ENCODE peak calls at places on chromosomes 5 and 9, in six cellular contexts. N, X, R, F, V and H are unnamed samples.

GRCh38 chr9:136255896-136256890 is 10.6 kb upstream of the QSOX2 start:
- ATAC-seq in N (peak), X (peak), R (peak), F (no peak), V (peak), H (no peak)

GRCh38 chr9:81565144-81565543 is 124.2 kb downstream of the TLE1 start:
- ATAC-seq in N (no peak), X (no peak), R (no peak), F (no peak), V (no peak), H (no peak)

GRCh38 chr9:136339173-136339957 is 12.0 kb downstream of the GPSM1 start:
- ATAC-seq in N (peak), X (peak), R (peak), F (peak), V (peak), H (peak)

GRCh38 chr5:140340605-140341004 is 5.8 kb downstream of the HBEGF start:
- ATAC-seq in N (no peak), X (no peak), R (peak), F (no peak), V (no peak), H (no peak)

GRCh38 chr9:22049411-22049810 is 40.3 kb upstream of the CDKN2B start:
- ATAC-seq in N (no peak), X (no peak), R (no peak), F (no peak), V (no peak), H (no peak)

GRCh38 chr5:141521244-141521781 is 32.4 kb downstream of the PCDHGC5 start:
- ATAC-seq in N (peak), X (no peak), R (no peak), F (peak), V (peak), H (peak)

GRCh38 chr5:53604309-53604708 is 43.9 kb downstream of the NDUFS4 start:
- ATAC-seq in N (no peak), X (no peak), R (no peak), F (no peak), V (no peak), H (no peak)

GRCh38 chr9:114719290-114719689 is 37.3 kb upstream of the TEX48 start:
- ATAC-seq in N (no peak), X (no peak), R (no peak), F (no peak), V (no peak), H (no peak)

GRCh38 chr9:33818167-33818831 is 1.3 kb downstream of the UBE2R2 start:
- ATAC-seq in N (no peak), X (peak), R (peak), F (no peak), V (peak), H (no peak)

GRCh38 chr9:94783121-94783664 is 56.7 kb downstream of the AOPEP start:
- ATAC-seq in N (peak), X (peak), R (peak), F (peak), V (peak), H (peak)

GRCh38 chr5:176410486-176411180 is 5.7 kb downstream of the CLTB start:
- ATAC-seq in N (no peak), X (no peak), R (no peak), F (no peak), V (no peak), H (no peak)

GRCh38 chr5:43422143-43422542 is 10.0 kb upstream of the CCL28 start:
- ATAC-seq in N (no peak), X (peak), R (no peak), F (no peak), V (no peak), H (peak)

GRCh38 chr5:66174338-66174737 is 30.2 kb downstream of the SREK1 start:
- ATAC-seq in N (peak), X (peak), R (peak), F (no peak), V (peak), H (no peak)

GRCh38 chr5:89037090-89037489 is 154.1 kb upstream of the MEF2C start:
- ATAC-seq in N (no peak), X (no peak), R (no peak), F (no peak), V (no peak), H (no peak)

GRCh38 chr9:113516840-113517577 is 53.5 kb downstream of the RGS3 start:
- ATAC-seq in N (peak), X (no peak), R (peak), F (peak), V (no peak), H (no peak)

GRCh38 chr5:123540534-123540933 is 28.6 kb downstream of the CSNK1G3 start:
- ATAC-seq in N (no peak), X (no peak), R (no peak), F (no peak), V (no peak), H (no peak)

GRCh38 chr5:88060194-88060593 is 208.5 kb downstream of the TMEM161B start:
- ATAC-seq in N (no peak), X (no peak), R (no peak), F (no peak), V (no peak), H (no peak)

GRCh38 chr5:127518319-127518621 is 830 bp downstream of the PRRC1 start:
- ATAC-seq in N (no peak), X (no peak), R (no peak), F (no peak), V (no peak), H (no peak)

GRCh38 chr9:97057651-97058050 is 18.7 kb upstream of the CTSV start:
- ATAC-seq in N (peak), X (no peak), R (no peak), F (no peak), V (no peak), H (no peak)

GRCh38 chr5:14011089-14012004 is 66.9 kb upstream of the DNAH5 start:
- ATAC-seq in N (peak), X (peak), R (peak), F (peak), V (peak), H (peak)
- TF ChIP-seq EP300 in N (no peak), X (no peak), R (no peak), F (no peak), V (no peak), H (no peak)

GRCh38 chr5:118174671-118175070 is 813.7 kb downstream of the DTWD2 start:
- ATAC-seq in N (no peak), X (no peak), R (no peak), F (no peak), V (no peak), H (no peak)
- TF ChIP-seq EP300 in N (no peak), X (no peak), R (no peak), F (no peak), V (no peak), H (no peak)

GRCh38 chr9:128790536-128790935 is 3.5 kb downstream of the TBC1D13 start:
- ATAC-seq in N (no peak), X (no peak), R (no peak), F (no peak), V (no peak), H (no peak)

GRCh38 chr9:128787583-128788156 is 617 bp downstream of the TBC1D13 start:
- ATAC-seq in N (peak), X (peak), R (peak), F (peak), V (peak), H (no peak)

GRCh38 chr9:128785427-128785826 is 1.6 kb upstream of the TBC1D13 start:
- ATAC-seq in N (no peak), X (no peak), R (no peak), F (no peak), V (no peak), H (no peak)

GRCh38 chr9:128788445-128788844 is 1.4 kb downstream of the TBC1D13 start:
- ATAC-seq in N (no peak), X (no peak), R (no peak), F (no peak), V (no peak), H (no peak)

DNA sequence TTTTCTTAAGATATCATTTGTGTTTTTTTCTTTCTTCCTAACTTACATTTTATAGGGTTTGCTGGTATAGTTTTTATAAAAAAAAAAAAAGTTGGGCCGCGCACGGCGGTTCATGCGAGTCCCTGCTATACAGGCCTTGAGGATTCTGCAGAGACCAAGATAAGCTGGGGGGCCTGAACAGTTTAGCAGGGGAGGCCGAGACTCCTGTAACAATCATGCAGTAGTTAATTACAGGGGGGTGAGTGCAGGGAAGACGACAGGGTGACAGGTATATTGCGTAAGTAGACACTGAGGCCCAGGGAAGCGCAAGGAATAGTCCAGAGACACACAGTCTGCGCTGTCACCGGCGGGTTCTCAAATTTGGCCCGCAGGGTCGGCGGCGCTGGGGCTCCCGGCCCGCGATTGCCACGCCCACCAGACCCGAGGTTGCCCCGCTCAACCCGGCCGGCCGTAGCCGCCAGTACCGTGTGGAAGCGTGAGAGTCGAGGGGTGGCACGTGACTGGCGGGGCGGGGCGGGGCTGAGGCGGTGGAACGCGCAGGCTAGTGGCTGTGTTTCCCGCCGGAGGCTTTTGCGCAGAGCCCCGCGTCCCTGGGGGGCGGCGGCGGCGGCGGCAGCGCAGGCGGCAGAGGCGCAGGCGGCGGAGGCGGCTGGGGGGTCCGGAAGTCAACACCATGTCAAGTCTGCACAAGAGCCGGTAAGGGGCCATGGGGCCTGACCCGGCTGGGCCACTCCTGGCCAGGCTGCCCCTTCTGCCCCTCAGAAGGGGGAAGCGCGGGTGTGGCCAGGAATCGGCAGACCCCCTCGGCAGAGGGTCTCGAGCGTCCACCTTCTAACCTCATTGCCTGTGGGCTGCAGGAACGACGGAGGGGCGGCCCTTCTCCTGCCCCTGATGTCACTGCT is at the start of gene TBC1D13:
- ATAC-seq in N (peak), X (peak), R (peak), F (peak), V (peak), H (peak)
- TF ChIP-seq EP300 in N (peak), X (peak), R (no peak), F (no peak), V (peak), H (no peak)

GRCh38 chr5:178542455-178542854 is 47.7 kb downstream of the COL23A1 start:
- ATAC-seq in N (no peak), X (no peak), R (no peak), F (no peak), V (no peak), H (peak)
- TF ChIP-seq EP300 in N (no peak), X (no peak), R (no peak), F (no peak), V (no peak), H (no peak)

GRCh38 chr9:89603629-89604462 is 966 bp upstream of the GADD45G start:
- ATAC-seq in N (peak), X (peak), R (peak), F (peak), V (peak), H (peak)
- TF ChIP-seq EP300 in N (no peak), X (no peak), R (no peak), F (no peak), V (no peak), H (no peak)

DNA sequence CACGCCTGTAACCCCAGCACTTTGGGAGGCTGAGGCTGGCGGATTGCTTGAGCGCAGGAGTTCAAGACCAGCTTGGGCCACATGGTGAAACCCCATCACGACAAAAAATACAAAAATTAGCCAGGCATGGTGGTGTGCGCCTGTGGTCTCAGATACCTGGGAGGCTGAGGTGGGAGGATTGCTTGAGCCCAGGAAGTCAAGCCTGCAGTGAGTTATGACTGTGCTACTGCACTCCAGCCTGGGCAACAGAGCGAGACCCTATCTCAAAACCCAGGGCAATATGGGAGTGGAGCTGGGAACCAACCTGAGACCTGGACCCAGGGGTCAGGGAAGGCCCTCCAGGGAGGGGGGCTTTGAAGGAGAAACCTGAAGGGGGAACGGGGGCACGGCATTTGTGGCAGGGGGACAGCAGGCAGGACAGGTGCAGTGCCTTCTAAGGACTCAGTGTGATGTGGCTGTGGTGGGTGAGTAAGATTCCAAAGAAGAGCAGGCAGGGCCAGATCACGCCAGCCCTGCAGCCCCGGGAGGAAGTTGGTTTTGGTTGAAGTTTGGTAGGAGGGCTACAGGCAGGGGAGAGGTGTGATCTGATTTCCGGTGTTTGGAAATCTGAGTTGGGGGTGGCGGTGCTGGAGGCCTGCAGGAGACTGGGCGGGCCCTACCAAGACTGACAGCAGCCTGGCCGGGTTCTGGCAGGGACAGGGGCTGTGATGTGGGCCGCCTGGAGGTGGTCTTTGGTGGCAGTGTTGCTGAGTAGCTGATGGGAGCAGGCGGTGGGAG is 46.2 kb downstream of the NTNG2 start:
- ATAC-seq in N (no peak), X (no peak), R (no peak), F (no peak), V (no peak), H (no peak)
- TF ChIP-seq EP300 in N (no peak), X (no peak), R (no peak), F (no peak), V (no peak), H (no peak)

GRCh38 chr5:135388860-135389435 is 10.1 kb downstream of the MACROH2A1 start:
- ATAC-seq in N (no peak), X (no peak), R (no peak), F (no peak), V (no peak), H (no peak)

GRCh38 chr5:135385576-135385975 is 13.5 kb downstream of the MACROH2A1 start:
- ATAC-seq in N (no peak), X (no peak), R (no peak), F (no peak), V (no peak), H (no peak)

GRCh38 chr5:135386096-135386495 is 12.9 kb downstream of the MACROH2A1 start:
- ATAC-seq in N (no peak), X (no peak), R (no peak), F (peak), V (no peak), H (no peak)

GRCh38 chr5:135387629-135387960 is 11.4 kb downstream of the MACROH2A1 start:
- ATAC-seq in N (peak), X (no peak), R (no peak), F (no peak), V (no peak), H (no peak)

GRCh38 chr5:135386886-135387628 is 12.0 kb downstream of the MACROH2A1 start:
- ATAC-seq in N (peak), X (no peak), R (no peak), F (peak), V (peak), H (peak)
- TF ChIP-seq EP300 in N (no peak), X (no peak), R (no peak), F (no peak), V (no peak), H (no peak)

GRCh38 chr9:20621553-20622329 is 558 bp downstream of the MLLT3 start:
- ATAC-seq in N (no peak), X (peak), R (peak), F (peak), V (peak), H (peak)

GRCh38 chr9:20622330-20623020 is at the start of gene MLLT3:
- ATAC-seq in N (no peak), X (peak), R (peak), F (peak), V (peak), H (peak)

GRCh38 chr9:20623021-20623747 is 885 bp upstream of the MLLT3 start:
- ATAC-seq in N (no peak), X (peak), R (peak), F (peak), V (peak), H (no peak)

GRCh38 chr9:20619492-20619860 is 2.8 kb downstream of the MLLT3 start:
- ATAC-seq in N (no peak), X (no peak), R (no peak), F (no peak), V (no peak), H (no peak)

DNA sequence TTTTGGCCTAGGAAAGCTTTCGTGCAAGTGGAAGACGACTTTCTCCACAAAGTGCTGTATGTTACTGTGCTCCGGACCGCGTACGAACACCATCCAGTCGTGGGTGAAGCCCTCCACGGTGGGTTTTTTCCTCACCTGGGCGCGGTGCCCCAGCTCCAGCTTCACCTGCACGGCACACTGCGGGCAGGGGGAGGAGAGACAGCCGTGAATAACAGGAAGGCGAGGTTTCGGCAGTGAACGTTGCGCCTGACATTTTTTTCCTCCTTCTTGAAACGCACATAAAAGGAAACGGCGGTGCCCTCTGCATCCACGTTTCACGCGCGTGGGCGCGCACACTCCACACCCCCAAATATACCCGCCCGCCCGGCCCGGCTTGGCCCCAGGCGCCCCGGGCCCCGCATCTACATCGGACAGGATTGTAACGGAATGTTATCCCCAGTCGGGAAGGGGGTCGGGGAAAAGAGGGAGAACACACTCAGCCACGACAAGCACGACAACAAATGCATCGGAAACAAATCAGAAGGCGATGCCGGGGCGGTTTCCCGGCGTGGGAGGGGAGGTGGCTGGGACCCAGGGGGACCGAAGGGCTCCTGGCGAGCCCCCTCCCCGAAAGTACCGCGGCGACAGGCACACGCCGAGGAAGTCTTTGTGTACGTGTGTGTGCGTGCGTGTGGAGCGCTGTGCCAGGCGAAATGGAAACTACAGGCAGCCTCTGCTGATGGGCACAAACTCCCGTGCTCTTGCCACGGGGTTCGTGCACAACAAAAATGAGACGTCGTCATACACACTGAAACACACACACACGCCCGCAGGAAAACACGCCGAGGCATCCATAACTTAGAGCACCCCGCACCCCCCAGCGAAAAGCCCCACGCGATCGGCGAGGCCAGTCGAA is 1.4 kb downstream of the MLLT3 start:
- ATAC-seq in N (no peak), X (no peak), R (no peak), F (peak), V (no peak), H (no peak)
- TF ChIP-seq EP300 in N (no peak), X (no peak), R (no peak), F (no peak), V (no peak), H (no peak)

DNA sequence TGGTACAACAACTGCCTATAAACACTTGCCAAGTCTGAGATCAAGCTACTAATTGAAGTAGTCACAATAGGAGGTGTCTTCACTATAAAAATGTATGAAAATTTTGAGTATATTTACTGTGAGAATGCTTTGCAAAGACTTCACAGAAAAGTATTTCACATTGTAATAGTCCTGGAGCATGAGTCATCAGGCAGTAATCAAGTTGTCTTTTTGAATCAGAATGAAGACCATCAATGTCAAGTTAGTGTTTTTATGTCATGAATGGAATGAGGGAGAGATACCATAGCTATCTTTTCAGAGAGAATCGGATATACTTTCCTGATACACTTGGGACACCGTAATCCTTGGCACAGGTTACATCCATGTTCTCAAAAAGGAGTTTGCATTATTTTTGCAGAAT is 466.9 kb upstream of the ARRDC3 start:
- ATAC-seq in N (no peak), X (no peak), R (no peak), F (no peak), V (no peak), H (no peak)
- TF ChIP-seq EP300 in N (no peak), X (no peak), R (no peak), F (no peak), V (no peak), H (no peak)